ENCODE peak calls at places on chromosomes 13 and 19, in nine cellular contexts. One of them, this sample, is unnamed. For H3K9me3 and H3K27me3, the result is how much of the 10 kb centered on the place peaks cover.

GRCh38 chr13:41384749-41385503 is 72.4 kb upstream of the RGCC start:
- DNase-seq in breast epithelium: no peak
- DNase-seq in endodermal cell: peak
- DNase-seq in BE2C: no peak
- DNase-seq in fibroblast of lung: no peak
- DNase-seq in A673: peak
- DNase-seq in IMR-90: peak
- DNase-seq in pancreas: no peak
- DNase-seq in upper lobe of right lung: no peak
- DNase-seq in this sample: no peak

GRCh38 chr13:109497917-109498316 is 288.5 kb downstream of the IRS2 start:
- DNase-seq in breast epithelium: no peak
- DNase-seq in endodermal cell: no peak
- DNase-seq in BE2C: no peak
- DNase-seq in fibroblast of lung: no peak
- DNase-seq in A673: no peak
- DNase-seq in IMR-90: no peak
- DNase-seq in pancreas: no peak
- DNase-seq in upper lobe of right lung: no peak
- DNase-seq in this sample: no peak

GRCh38 chr13:94707400-94708021 is 4.8 kb downstream of the SOX21 start:
- DNase-seq in breast epithelium: no peak
- DNase-seq in endodermal cell: peak
- DNase-seq in BE2C: peak
- DNase-seq in fibroblast of lung: no peak
- DNase-seq in A673: no peak
- DNase-seq in IMR-90: no peak
- DNase-seq in pancreas: no peak
- DNase-seq in upper lobe of right lung: no peak
- DNase-seq in this sample: no peak

GRCh38 chr13:45325806-45326205 is 15.2 kb downstream of the TPT1 start:
- DNase-seq in breast epithelium: no peak
- DNase-seq in endodermal cell: no peak
- DNase-seq in BE2C: peak
- DNase-seq in fibroblast of lung: peak
- DNase-seq in A673: no peak
- DNase-seq in IMR-90: peak
- DNase-seq in pancreas: no peak
- DNase-seq in upper lobe of right lung: no peak
- DNase-seq in this sample: no peak

GRCh38 chr19:13363235-13363634 is 143.0 kb downstream of the CACNA1A start:
- DNase-seq in breast epithelium: no peak
- DNase-seq in endodermal cell: no peak
- DNase-seq in BE2C: no peak
- DNase-seq in fibroblast of lung: no peak
- DNase-seq in A673: no peak
- DNase-seq in IMR-90: no peak
- DNase-seq in pancreas: no peak
- DNase-seq in upper lobe of right lung: no peak
- DNase-seq in this sample: no peak

GRCh38 chr13:27264181-27264580 is 6.4 kb upstream of the RASL11A start:
- DNase-seq in breast epithelium: no peak
- DNase-seq in endodermal cell: no peak
- DNase-seq in BE2C: peak
- DNase-seq in fibroblast of lung: peak
- DNase-seq in A673: no peak
- DNase-seq in IMR-90: peak
- DNase-seq in pancreas: no peak
- DNase-seq in upper lobe of right lung: no peak
- DNase-seq in this sample: no peak

GRCh38 chr19:33673996-33674395 is 52.2 kb downstream of the CHST8 start:
- DNase-seq in breast epithelium: no peak
- DNase-seq in endodermal cell: no peak
- DNase-seq in BE2C: no peak
- DNase-seq in fibroblast of lung: no peak
- DNase-seq in A673: no peak
- DNase-seq in IMR-90: no peak
- DNase-seq in pancreas: no peak
- DNase-seq in upper lobe of right lung: peak
- DNase-seq in this sample: no peak

GRCh38 chr19:45657520-45658163 is 10.4 kb upstream of the GIPR start:
- DNase-seq in breast epithelium: no peak
- DNase-seq in endodermal cell: peak
- DNase-seq in BE2C: peak
- DNase-seq in fibroblast of lung: no peak
- DNase-seq in A673: no peak
- DNase-seq in IMR-90: no peak
- DNase-seq in pancreas: no peak
- DNase-seq in upper lobe of right lung: no peak
- DNase-seq in this sample: no peak

DNA sequence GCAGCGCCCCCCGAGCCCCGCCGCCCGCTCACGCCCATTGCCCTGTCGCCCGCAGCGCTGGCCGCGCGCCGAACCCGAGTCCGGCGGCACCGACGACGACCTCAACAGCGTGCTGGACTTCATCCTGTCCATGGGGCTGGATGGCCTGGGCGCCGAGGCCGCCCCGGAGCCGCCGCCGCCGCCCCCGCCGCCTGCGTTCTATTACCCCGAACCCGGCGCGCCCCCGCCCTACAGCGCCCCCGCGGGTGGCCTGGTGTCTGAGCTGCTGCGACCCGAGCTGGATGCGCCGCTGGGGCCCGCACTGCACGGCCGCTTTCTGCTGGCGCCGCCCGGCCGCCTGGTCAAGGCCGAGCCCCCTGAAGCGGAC is 518 bp downstream of the KLF2 start:
- DNase-seq in breast epithelium: no peak
- DNase-seq in endodermal cell: peak
- DNase-seq in BE2C: peak
- DNase-seq in fibroblast of lung: no peak
- DNase-seq in A673: no peak
- DNase-seq in IMR-90: no peak
- DNase-seq in pancreas: no peak
- DNase-seq in upper lobe of right lung: peak
- DNase-seq in this sample: no peak
- TF ChIP-seq CTCF in breast epithelium: no peak
- TF ChIP-seq CTCF in endodermal cell: peak
- TF ChIP-seq CTCF in BE2C: no peak
- TF ChIP-seq CTCF in fibroblast of lung: no peak
- TF ChIP-seq CTCF in A673: no peak
- TF ChIP-seq CTCF in IMR-90: no peak
- TF ChIP-seq CTCF in pancreas: no peak
- TF ChIP-seq CTCF in upper lobe of right lung: peak
- TF ChIP-seq CTCF in this sample: no peak

GRCh38 chr19:15262011-15262410 is 29.8 kb upstream of the EPHX3 start:
- DNase-seq in breast epithelium: no peak
- DNase-seq in endodermal cell: no peak
- DNase-seq in BE2C: no peak
- DNase-seq in fibroblast of lung: no peak
- DNase-seq in A673: no peak
- DNase-seq in IMR-90: no peak
- DNase-seq in pancreas: peak
- DNase-seq in upper lobe of right lung: no peak
- DNase-seq in this sample: no peak

GRCh38 chr19:15260939-15261338 is 28.7 kb upstream of the EPHX3 start:
- DNase-seq in breast epithelium: no peak
- DNase-seq in endodermal cell: no peak
- DNase-seq in BE2C: no peak
- DNase-seq in fibroblast of lung: no peak
- DNase-seq in A673: peak
- DNase-seq in IMR-90: no peak
- DNase-seq in pancreas: no peak
- DNase-seq in upper lobe of right lung: no peak
- DNase-seq in this sample: no peak

GRCh38 chr19:15256708-15257331 is 24.6 kb upstream of the EPHX3 start:
- DNase-seq in breast epithelium: no peak
- DNase-seq in endodermal cell: no peak
- DNase-seq in BE2C: no peak
- DNase-seq in fibroblast of lung: no peak
- DNase-seq in A673: no peak
- DNase-seq in IMR-90: no peak
- DNase-seq in pancreas: no peak
- DNase-seq in upper lobe of right lung: no peak
- DNase-seq in this sample: no peak

GRCh38 chr19:15257782-15258181 is 25.5 kb upstream of the EPHX3 start:
- DNase-seq in breast epithelium: no peak
- DNase-seq in endodermal cell: no peak
- DNase-seq in BE2C: no peak
- DNase-seq in fibroblast of lung: no peak
- DNase-seq in A673: no peak
- DNase-seq in IMR-90: no peak
- DNase-seq in pancreas: no peak
- DNase-seq in upper lobe of right lung: no peak
- DNase-seq in this sample: no peak

DNA sequence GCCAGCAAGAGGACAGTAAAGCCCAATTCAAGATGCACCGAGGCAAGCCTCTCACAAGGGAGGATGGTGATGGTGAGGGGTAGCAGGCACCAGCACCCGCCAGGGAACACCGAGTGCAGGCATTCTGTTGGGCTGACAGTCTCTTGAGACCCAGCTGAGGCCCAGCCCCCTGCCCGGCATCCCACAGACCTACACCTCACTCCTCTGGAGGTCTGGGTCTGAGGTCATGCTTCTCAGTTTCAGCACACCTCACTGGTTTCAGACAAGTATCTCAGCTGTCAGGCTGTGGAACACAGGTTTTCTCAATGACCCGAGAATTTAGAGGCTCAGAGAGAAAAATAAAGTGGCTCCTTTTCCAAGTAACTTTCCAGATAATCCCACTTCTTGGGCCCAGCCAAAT is 27.7 kb upstream of the EPHX3 start:
- DNase-seq in breast epithelium: no peak
- DNase-seq in endodermal cell: no peak
- DNase-seq in BE2C: no peak
- DNase-seq in fibroblast of lung: no peak
- DNase-seq in A673: no peak
- DNase-seq in IMR-90: no peak
- DNase-seq in pancreas: no peak
- DNase-seq in upper lobe of right lung: no peak
- DNase-seq in this sample: no peak
- H3K9me3 ChIP-seq in breast epithelium: under half
- H3K9me3 ChIP-seq in endodermal cell: under half
- H3K9me3 ChIP-seq in BE2C: under half
- H3K9me3 ChIP-seq in fibroblast of lung: under half
- H3K9me3 ChIP-seq in A673: under half
- H3K9me3 ChIP-seq in IMR-90: under half
- H3K9me3 ChIP-seq in pancreas: under half
- H3K9me3 ChIP-seq in upper lobe of right lung: under half
- H3K9me3 ChIP-seq in this sample: under half

DNA sequence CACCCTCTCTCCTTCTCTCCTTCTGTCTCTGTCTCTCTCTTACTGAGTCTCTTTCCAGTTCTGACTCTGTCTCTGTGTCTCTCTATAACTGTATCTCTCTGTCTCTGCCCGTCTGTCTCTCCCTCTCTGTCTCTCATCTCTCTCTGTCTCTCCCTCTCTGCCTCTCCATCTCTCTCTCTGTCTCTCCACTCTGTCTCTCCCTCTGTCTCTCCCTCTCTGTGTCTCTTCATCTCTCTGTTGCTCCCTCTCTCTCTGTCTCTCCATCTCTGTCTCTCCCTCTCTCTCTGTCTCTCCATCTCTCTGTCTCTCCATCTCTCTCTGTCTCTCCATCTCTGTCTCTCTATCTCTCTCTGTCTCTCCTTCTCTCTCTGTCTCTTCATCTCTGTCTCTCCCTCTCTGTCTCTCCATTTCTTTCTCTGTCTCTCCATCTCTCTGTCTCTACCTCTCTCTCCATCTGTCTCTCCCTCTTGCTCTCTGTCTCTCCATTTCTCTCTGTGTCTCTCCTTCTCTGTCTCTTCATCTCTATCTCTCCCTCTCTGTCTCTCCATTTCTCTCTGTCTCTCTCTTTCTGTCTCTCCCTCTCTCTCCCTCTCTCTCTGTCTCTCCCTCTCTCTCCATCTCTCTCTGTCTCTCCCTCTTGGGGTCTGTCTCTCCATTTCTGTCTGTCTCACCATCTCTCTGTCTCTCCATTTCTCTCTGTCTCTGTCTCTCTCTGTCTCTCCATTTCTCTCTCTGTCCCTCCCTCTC is 3.3 kb upstream of the MEIS3 start:
- DNase-seq in breast epithelium: no peak
- DNase-seq in endodermal cell: no peak
- DNase-seq in BE2C: no peak
- DNase-seq in fibroblast of lung: no peak
- DNase-seq in A673: no peak
- DNase-seq in IMR-90: no peak
- DNase-seq in pancreas: no peak
- DNase-seq in upper lobe of right lung: no peak
- DNase-seq in this sample: no peak
- H3K27me3 ChIP-seq in breast epithelium: under half
- H3K27me3 ChIP-seq in endodermal cell: under half
- H3K27me3 ChIP-seq in BE2C: under half
- H3K27me3 ChIP-seq in fibroblast of lung: under half
- H3K27me3 ChIP-seq in A673: under half
- H3K27me3 ChIP-seq in IMR-90: under half
- H3K27me3 ChIP-seq in pancreas: under half
- H3K27me3 ChIP-seq in upper lobe of right lung: half or more
- H3K27me3 ChIP-seq in this sample: half or more

DNA sequence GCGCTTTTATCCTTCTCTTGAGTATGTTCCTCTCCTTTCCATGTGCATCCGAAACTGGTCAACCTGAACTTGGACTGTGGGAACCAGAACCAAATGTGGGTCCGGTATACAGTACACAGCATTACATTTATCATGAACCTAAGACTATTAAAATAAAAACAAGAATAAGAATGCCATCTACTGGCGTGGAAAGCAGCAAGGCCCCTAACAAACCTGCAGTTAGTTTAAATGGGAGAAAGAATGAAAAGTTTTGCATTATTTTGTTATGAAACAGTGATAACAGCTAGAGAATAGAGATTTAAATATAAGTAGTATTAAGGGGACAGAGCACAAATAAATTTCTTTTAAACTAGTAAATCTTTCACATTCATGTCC is 159.5 kb downstream of the RBM26 start:
- DNase-seq in breast epithelium: no peak
- DNase-seq in endodermal cell: no peak
- DNase-seq in BE2C: no peak
- DNase-seq in fibroblast of lung: no peak
- DNase-seq in A673: peak
- DNase-seq in IMR-90: no peak
- DNase-seq in pancreas: no peak
- DNase-seq in upper lobe of right lung: no peak
- DNase-seq in this sample: no peak
- TF ChIP-seq CTCF in breast epithelium: no peak
- TF ChIP-seq CTCF in endodermal cell: no peak
- TF ChIP-seq CTCF in BE2C: peak
- TF ChIP-seq CTCF in fibroblast of lung: no peak
- TF ChIP-seq CTCF in A673: peak
- TF ChIP-seq CTCF in IMR-90: no peak
- TF ChIP-seq CTCF in pancreas: no peak
- TF ChIP-seq CTCF in upper lobe of right lung: no peak
- TF ChIP-seq CTCF in this sample: no peak

DNA sequence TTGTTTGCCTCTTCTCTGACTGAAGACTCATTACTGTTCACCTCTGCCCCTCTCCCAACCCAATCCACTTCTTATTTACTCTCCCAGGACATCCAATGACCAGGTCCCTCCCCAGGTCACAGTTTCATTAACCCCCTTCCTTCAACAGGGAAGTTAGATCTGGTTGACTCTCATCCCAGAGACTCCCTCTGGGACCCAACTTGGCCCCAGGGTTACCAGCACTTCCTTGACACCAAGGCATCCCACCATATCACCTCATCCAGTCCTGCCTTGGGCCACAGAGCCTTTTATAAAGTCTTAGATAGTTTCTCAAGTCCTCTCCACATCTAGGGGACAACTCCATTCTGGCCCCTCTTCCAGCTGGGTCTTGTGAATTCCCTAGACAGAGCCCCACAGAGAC is 470.6 kb upstream of the TSHZ3 start:
- DNase-seq in breast epithelium: no peak
- DNase-seq in endodermal cell: no peak
- DNase-seq in BE2C: no peak
- DNase-seq in fibroblast of lung: no peak
- DNase-seq in A673: no peak
- DNase-seq in IMR-90: no peak
- DNase-seq in pancreas: no peak
- DNase-seq in upper lobe of right lung: no peak
- DNase-seq in this sample: no peak
- H3K9me3 ChIP-seq in breast epithelium: under half
- H3K9me3 ChIP-seq in endodermal cell: under half
- H3K9me3 ChIP-seq in BE2C: under half
- H3K9me3 ChIP-seq in fibroblast of lung: under half
- H3K9me3 ChIP-seq in A673: under half
- H3K9me3 ChIP-seq in IMR-90: under half
- H3K9me3 ChIP-seq in pancreas: under half
- H3K9me3 ChIP-seq in upper lobe of right lung: under half
- H3K9me3 ChIP-seq in this sample: under half

This sample was measured in CD4-positive, alpha-beta T cell.